ENCODE peak calls at places on chromosomes 11 and 22, in seven cellular contexts. One of them, this sample, is unnamed.

GRCh38 chr22:46737105-46737975 is 712 bp downstream of the CERK start:
- DNase-seq in M059J: peak; percentile 21
- DNase-seq in activated CD4-positive, CD25-positive, alpha-beta regulatory T cell treated with anti-CD3 and anti-CD28 coated beads, Interleukin-2, amount 50 U/mL, for 16 hours: no peak
- DNase-seq in pons: no peak
- DNase-seq in activated CD4-positive, alpha-beta T cell treated with anti-CD3 and anti-CD28 coated beads, Interleukin-2, amount 50 U/mL, for 48 hours: peak; percentile 55
- DNase-seq in GM12892: peak; percentile 63
- DNase-seq in activated T-cell treated with anti-CD3 and anti-CD28 coated beads for 1 hour: peak; percentile 17
- DNase-seq in this sample: no peak

GRCh38 chr11:126547161-126547560 is 191.7 kb downstream of the ST3GAL4 start:
- DNase-seq in activated CD4-positive, CD25-positive, alpha-beta regulatory T cell treated with anti-CD3 and anti-CD28 coated beads, Interleukin-2, amount 50 U/mL, for 16 hours: no peak
- DNase-seq in GM12892: no peak
- DNase-seq in activated CD4-positive, alpha-beta T cell treated with anti-CD3 and anti-CD28 coated beads, Interleukin-2, amount 50 U/mL, for 48 hours: no peak
- DNase-seq in M059J: peak; percentile 98
- DNase-seq in activated T-cell treated with anti-CD3 and anti-CD28 coated beads for 1 hour: no peak
- DNase-seq in pons: no peak
- DNase-seq in this sample: no peak

GRCh38 chr22:36253523-36254490 is 874 bp downstream of the APOL1 start:
- DNase-seq in activated T-cell treated with anti-CD3 and anti-CD28 coated beads for 1 hour: no peak
- DNase-seq in activated CD4-positive, alpha-beta T cell treated with anti-CD3 and anti-CD28 coated beads, Interleukin-2, amount 50 U/mL, for 48 hours: peak; percentile 56
- DNase-seq in GM12892: no peak
- DNase-seq in M059J: peak; percentile 24
- DNase-seq in activated CD4-positive, CD25-positive, alpha-beta regulatory T cell treated with anti-CD3 and anti-CD28 coated beads, Interleukin-2, amount 50 U/mL, for 16 hours: no peak
- DNase-seq in pons: no peak
- DNase-seq in this sample: no peak

GRCh38 chr22:17831527-17832251 is 57.4 kb upstream of the BID start:
- DNase-seq in activated CD4-positive, CD25-positive, alpha-beta regulatory T cell treated with anti-CD3 and anti-CD28 coated beads, Interleukin-2, amount 50 U/mL, for 16 hours: no peak
- DNase-seq in GM12892: no peak
- DNase-seq in pons: no peak
- DNase-seq in activated CD4-positive, alpha-beta T cell treated with anti-CD3 and anti-CD28 coated beads, Interleukin-2, amount 50 U/mL, for 48 hours: no peak
- DNase-seq in activated T-cell treated with anti-CD3 and anti-CD28 coated beads for 1 hour: no peak
- DNase-seq in M059J: no peak
- DNase-seq in this sample: no peak

GRCh38 chr11:1718326-1718725 is 21.3 kb downstream of the KRTAP5-6 start:
- DNase-seq in activated CD4-positive, alpha-beta T cell treated with anti-CD3 and anti-CD28 coated beads, Interleukin-2, amount 50 U/mL, for 48 hours: no peak
- DNase-seq in pons: no peak
- DNase-seq in M059J: no peak
- DNase-seq in GM12892: no peak
- DNase-seq in activated CD4-positive, CD25-positive, alpha-beta regulatory T cell treated with anti-CD3 and anti-CD28 coated beads, Interleukin-2, amount 50 U/mL, for 16 hours: no peak
- DNase-seq in activated T-cell treated with anti-CD3 and anti-CD28 coated beads for 1 hour: no peak
- DNase-seq in this sample: no peak

GRCh38 chr11:1852885-1853284 is at the start of gene LSP1:
- DNase-seq in GM12892: peak; percentile 97
- DNase-seq in activated T-cell treated with anti-CD3 and anti-CD28 coated beads for 1 hour: peak; percentile 62
- DNase-seq in activated CD4-positive, CD25-positive, alpha-beta regulatory T cell treated with anti-CD3 and anti-CD28 coated beads, Interleukin-2, amount 50 U/mL, for 16 hours: peak; percentile 55
- DNase-seq in activated CD4-positive, alpha-beta T cell treated with anti-CD3 and anti-CD28 coated beads, Interleukin-2, amount 50 U/mL, for 48 hours: peak; percentile 86
- DNase-seq in pons: peak; percentile 46
- DNase-seq in M059J: no peak
- DNase-seq in this sample: peak; percentile 50

GRCh38 chr11:91219501-91219900 is 996.7 kb upstream of the CHORDC1 start:
- DNase-seq in activated T-cell treated with anti-CD3 and anti-CD28 coated beads for 1 hour: no peak
- DNase-seq in GM12892: no peak
- DNase-seq in pons: no peak
- DNase-seq in activated CD4-positive, alpha-beta T cell treated with anti-CD3 and anti-CD28 coated beads, Interleukin-2, amount 50 U/mL, for 48 hours: no peak
- DNase-seq in activated CD4-positive, CD25-positive, alpha-beta regulatory T cell treated with anti-CD3 and anti-CD28 coated beads, Interleukin-2, amount 50 U/mL, for 16 hours: no peak
- DNase-seq in M059J: no peak
- DNase-seq in this sample: no peak

GRCh38 chr11:113705871-113706654 is at the start of gene TMPRSS5:
- DNase-seq in GM12892: no peak
- DNase-seq in activated CD4-positive, CD25-positive, alpha-beta regulatory T cell treated with anti-CD3 and anti-CD28 coated beads, Interleukin-2, amount 50 U/mL, for 16 hours: no peak
- DNase-seq in activated CD4-positive, alpha-beta T cell treated with anti-CD3 and anti-CD28 coated beads, Interleukin-2, amount 50 U/mL, for 48 hours: no peak
- DNase-seq in pons: peak; percentile 99
- DNase-seq in M059J: no peak
- DNase-seq in activated T-cell treated with anti-CD3 and anti-CD28 coated beads for 1 hour: no peak
- DNase-seq in this sample: no peak

GRCh38 chr11:102430158-102430836 is 22.3 kb downstream of the TMEM123 start:
- DNase-seq in M059J: peak; percentile 70
- DNase-seq in activated T-cell treated with anti-CD3 and anti-CD28 coated beads for 1 hour: no peak
- DNase-seq in activated CD4-positive, alpha-beta T cell treated with anti-CD3 and anti-CD28 coated beads, Interleukin-2, amount 50 U/mL, for 48 hours: no peak
- DNase-seq in pons: no peak
- DNase-seq in activated CD4-positive, CD25-positive, alpha-beta regulatory T cell treated with anti-CD3 and anti-CD28 coated beads, Interleukin-2, amount 50 U/mL, for 16 hours: no peak
- DNase-seq in GM12892: peak; percentile 27
- DNase-seq in this sample: no peak

GRCh38 chr11:130314184-130314748 is 451 bp downstream of the ZBTB44 start:
- DNase-seq in GM12892: peak; percentile 58
- DNase-seq in pons: peak; percentile 45
- DNase-seq in activated CD4-positive, alpha-beta T cell treated with anti-CD3 and anti-CD28 coated beads, Interleukin-2, amount 50 U/mL, for 48 hours: peak; percentile 64
- DNase-seq in activated CD4-positive, CD25-positive, alpha-beta regulatory T cell treated with anti-CD3 and anti-CD28 coated beads, Interleukin-2, amount 50 U/mL, for 16 hours: peak; percentile 46
- DNase-seq in activated T-cell treated with anti-CD3 and anti-CD28 coated beads for 1 hour: peak; percentile 47
- DNase-seq in M059J: peak; percentile 52
- DNase-seq in this sample: peak; percentile 69

GRCh38 chr11:112279901-112280267 is 19.2 kb upstream of the PLET1 start:
- DNase-seq in activated T-cell treated with anti-CD3 and anti-CD28 coated beads for 1 hour: peak; percentile 77
- DNase-seq in M059J: peak; percentile 29
- DNase-seq in activated CD4-positive, alpha-beta T cell treated with anti-CD3 and anti-CD28 coated beads, Interleukin-2, amount 50 U/mL, for 48 hours: peak; percentile 81
- DNase-seq in GM12892: peak; percentile 46
- DNase-seq in activated CD4-positive, CD25-positive, alpha-beta regulatory T cell treated with anti-CD3 and anti-CD28 coated beads, Interleukin-2, amount 50 U/mL, for 16 hours: peak; percentile 58
- DNase-seq in pons: peak; percentile 43
- DNase-seq in this sample: peak; percentile 70

GRCh38 chr11:131537196-131537595 is 166.8 kb downstream of the NTM start:
- DNase-seq in pons: no peak
- DNase-seq in M059J: no peak
- DNase-seq in GM12892: no peak
- DNase-seq in activated T-cell treated with anti-CD3 and anti-CD28 coated beads for 1 hour: no peak
- DNase-seq in activated CD4-positive, alpha-beta T cell treated with anti-CD3 and anti-CD28 coated beads, Interleukin-2, amount 50 U/mL, for 48 hours: no peak
- DNase-seq in activated CD4-positive, CD25-positive, alpha-beta regulatory T cell treated with anti-CD3 and anti-CD28 coated beads, Interleukin-2, amount 50 U/mL, for 16 hours: no peak
- DNase-seq in this sample: no peak

GRCh38 chr22:44676441-44677298 is 25.3 kb upstream of the PRR5 start:
- DNase-seq in GM12892: no peak
- DNase-seq in activated CD4-positive, alpha-beta T cell treated with anti-CD3 and anti-CD28 coated beads, Interleukin-2, amount 50 U/mL, for 48 hours: no peak
- DNase-seq in activated T-cell treated with anti-CD3 and anti-CD28 coated beads for 1 hour: no peak
- DNase-seq in activated CD4-positive, CD25-positive, alpha-beta regulatory T cell treated with anti-CD3 and anti-CD28 coated beads, Interleukin-2, amount 50 U/mL, for 16 hours: no peak
- DNase-seq in M059J: no peak
- DNase-seq in pons: no peak
- DNase-seq in this sample: no peak

GRCh38 chr22:17921871-17922821 is 102.2 kb downstream of the MICAL3 start:
- DNase-seq in M059J: peak; percentile 57
- DNase-seq in activated CD4-positive, alpha-beta T cell treated with anti-CD3 and anti-CD28 coated beads, Interleukin-2, amount 50 U/mL, for 48 hours: no peak
- DNase-seq in activated T-cell treated with anti-CD3 and anti-CD28 coated beads for 1 hour: no peak
- DNase-seq in GM12892: no peak
- DNase-seq in pons: no peak
- DNase-seq in activated CD4-positive, CD25-positive, alpha-beta regulatory T cell treated with anti-CD3 and anti-CD28 coated beads, Interleukin-2, amount 50 U/mL, for 16 hours: no peak
- DNase-seq in this sample: no peak

GRCh38 chr11:85132839-85133238 is 494.3 kb downstream of the DLG2 start:
- DNase-seq in activated CD4-positive, alpha-beta T cell treated with anti-CD3 and anti-CD28 coated beads, Interleukin-2, amount 50 U/mL, for 48 hours: no peak
- DNase-seq in activated CD4-positive, CD25-positive, alpha-beta regulatory T cell treated with anti-CD3 and anti-CD28 coated beads, Interleukin-2, amount 50 U/mL, for 16 hours: no peak
- DNase-seq in GM12892: no peak
- DNase-seq in pons: no peak
- DNase-seq in M059J: no peak
- DNase-seq in activated T-cell treated with anti-CD3 and anti-CD28 coated beads for 1 hour: no peak
- DNase-seq in this sample: no peak

GRCh38 chr22:41512421-41513194 is 31.7 kb downstream of the POLR3H start:
- DNase-seq in activated CD4-positive, alpha-beta T cell treated with anti-CD3 and anti-CD28 coated beads, Interleukin-2, amount 50 U/mL, for 48 hours: no peak
- DNase-seq in pons: no peak
- DNase-seq in GM12892: no peak
- DNase-seq in M059J: peak; percentile 75
- DNase-seq in activated T-cell treated with anti-CD3 and anti-CD28 coated beads for 1 hour: no peak
- DNase-seq in activated CD4-positive, CD25-positive, alpha-beta regulatory T cell treated with anti-CD3 and anti-CD28 coated beads, Interleukin-2, amount 50 U/mL, for 16 hours: no peak
- DNase-seq in this sample: no peak

GRCh38 chr11:3201112-3201581 is 17.5 kb downstream of the MRGPRG start:
- DNase-seq in GM12892: no peak
- DNase-seq in activated T-cell treated with anti-CD3 and anti-CD28 coated beads for 1 hour: no peak
- DNase-seq in activated CD4-positive, CD25-positive, alpha-beta regulatory T cell treated with anti-CD3 and anti-CD28 coated beads, Interleukin-2, amount 50 U/mL, for 16 hours: no peak
- DNase-seq in M059J: no peak
- DNase-seq in activated CD4-positive, alpha-beta T cell treated with anti-CD3 and anti-CD28 coated beads, Interleukin-2, amount 50 U/mL, for 48 hours: no peak
- DNase-seq in pons: no peak
- DNase-seq in this sample: no peak

GRCh38 chr22:33906954-33907353 is 13.3 kb downstream of the LARGE1 start:
- DNase-seq in GM12892: no peak
- DNase-seq in pons: no peak
- DNase-seq in activated CD4-positive, alpha-beta T cell treated with anti-CD3 and anti-CD28 coated beads, Interleukin-2, amount 50 U/mL, for 48 hours: no peak
- DNase-seq in activated T-cell treated with anti-CD3 and anti-CD28 coated beads for 1 hour: no peak
- DNase-seq in M059J: no peak
- DNase-seq in activated CD4-positive, CD25-positive, alpha-beta regulatory T cell treated with anti-CD3 and anti-CD28 coated beads, Interleukin-2, amount 50 U/mL, for 16 hours: no peak
- DNase-seq in this sample: no peak

GRCh38 chr22:33918676-33919590 is 1.3 kb downstream of the LARGE1 start:
- DNase-seq in activated CD4-positive, alpha-beta T cell treated with anti-CD3 and anti-CD28 coated beads, Interleukin-2, amount 50 U/mL, for 48 hours: no peak
- DNase-seq in GM12892: no peak
- DNase-seq in M059J: no peak
- DNase-seq in activated CD4-positive, CD25-positive, alpha-beta regulatory T cell treated with anti-CD3 and anti-CD28 coated beads, Interleukin-2, amount 50 U/mL, for 16 hours: no peak
- DNase-seq in pons: no peak
- DNase-seq in activated T-cell treated with anti-CD3 and anti-CD28 coated beads for 1 hour: no peak
- DNase-seq in this sample: no peak

GRCh38 chr11:67583319-67584204 is at the start of gene GSTP1:
- DNase-seq in M059J: peak; percentile 81
- DNase-seq in GM12892: peak; percentile 79
- DNase-seq in activated CD4-positive, alpha-beta T cell treated with anti-CD3 and anti-CD28 coated beads, Interleukin-2, amount 50 U/mL, for 48 hours: peak; percentile 85
- DNase-seq in activated T-cell treated with anti-CD3 and anti-CD28 coated beads for 1 hour: peak; percentile 69
- DNase-seq in pons: peak; percentile 76
- DNase-seq in activated CD4-positive, CD25-positive, alpha-beta regulatory T cell treated with anti-CD3 and anti-CD28 coated beads, Interleukin-2, amount 50 U/mL, for 16 hours: peak; percentile 51
- DNase-seq in this sample: peak; percentile 63

GRCh38 chr11:12090061-12090572 is 20.3 kb upstream of the MICAL2 start:
- DNase-seq in activated CD4-positive, CD25-positive, alpha-beta regulatory T cell treated with anti-CD3 and anti-CD28 coated beads, Interleukin-2, amount 50 U/mL, for 16 hours: no peak
- DNase-seq in activated T-cell treated with anti-CD3 and anti-CD28 coated beads for 1 hour: no peak
- DNase-seq in M059J: peak; percentile 95
- DNase-seq in activated CD4-positive, alpha-beta T cell treated with anti-CD3 and anti-CD28 coated beads, Interleukin-2, amount 50 U/mL, for 48 hours: no peak
- DNase-seq in pons: peak; percentile 47
- DNase-seq in GM12892: no peak
- DNase-seq in this sample: no peak

GRCh38 chr11:1479678-1480118 is 6.9 kb downstream of the MOB2 start:
- DNase-seq in activated CD4-positive, CD25-positive, alpha-beta regulatory T cell treated with anti-CD3 and anti-CD28 coated beads, Interleukin-2, amount 50 U/mL, for 16 hours: no peak
- DNase-seq in GM12892: no peak
- DNase-seq in M059J: no peak
- DNase-seq in activated T-cell treated with anti-CD3 and anti-CD28 coated beads for 1 hour: no peak
- DNase-seq in pons: no peak
- DNase-seq in activated CD4-positive, alpha-beta T cell treated with anti-CD3 and anti-CD28 coated beads, Interleukin-2, amount 50 U/mL, for 48 hours: no peak
- DNase-seq in this sample: no peak

GRCh38 chr11:71386232-71386631 is 62.0 kb downstream of the DHCR7 start:
- DNase-seq in activated CD4-positive, alpha-beta T cell treated with anti-CD3 and anti-CD28 coated beads, Interleukin-2, amount 50 U/mL, for 48 hours: no peak
- DNase-seq in M059J: no peak
- DNase-seq in pons: no peak
- DNase-seq in activated T-cell treated with anti-CD3 and anti-CD28 coated beads for 1 hour: no peak
- DNase-seq in GM12892: no peak
- DNase-seq in activated CD4-positive, CD25-positive, alpha-beta regulatory T cell treated with anti-CD3 and anti-CD28 coated beads, Interleukin-2, amount 50 U/mL, for 16 hours: no peak
- DNase-seq in this sample: no peak

GRCh38 chr11:46381046-46381835 is at the start of gene MDK:
- DNase-seq in pons: no peak
- DNase-seq in GM12892: no peak
- DNase-seq in activated CD4-positive, alpha-beta T cell treated with anti-CD3 and anti-CD28 coated beads, Interleukin-2, amount 50 U/mL, for 48 hours: no peak
- DNase-seq in M059J: no peak
- DNase-seq in activated CD4-positive, CD25-positive, alpha-beta regulatory T cell treated with anti-CD3 and anti-CD28 coated beads, Interleukin-2, amount 50 U/mL, for 16 hours: no peak
- DNase-seq in activated T-cell treated with anti-CD3 and anti-CD28 coated beads for 1 hour: no peak
- DNase-seq in this sample: no peak

GRCh38 chr11:7577226-7577882 is 63.6 kb downstream of the PPFIBP2 start:
- DNase-seq in pons: peak; percentile 99
- DNase-seq in activated T-cell treated with anti-CD3 and anti-CD28 coated beads for 1 hour: no peak
- DNase-seq in activated CD4-positive, CD25-positive, alpha-beta regulatory T cell treated with anti-CD3 and anti-CD28 coated beads, Interleukin-2, amount 50 U/mL, for 16 hours: no peak
- DNase-seq in M059J: no peak
- DNase-seq in activated CD4-positive, alpha-beta T cell treated with anti-CD3 and anti-CD28 coated beads, Interleukin-2, amount 50 U/mL, for 48 hours: no peak
- DNase-seq in GM12892: no peak
- DNase-seq in this sample: no peak

GRCh38 chr11:130121430-130121978 is 38.1 kb upstream of the ST14 start:
- DNase-seq in pons: no peak
- DNase-seq in activated CD4-positive, CD25-positive, alpha-beta regulatory T cell treated with anti-CD3 and anti-CD28 coated beads, Interleukin-2, amount 50 U/mL, for 16 hours: no peak
- DNase-seq in M059J: peak; percentile 65
- DNase-seq in activated CD4-positive, alpha-beta T cell treated with anti-CD3 and anti-CD28 coated beads, Interleukin-2, amount 50 U/mL, for 48 hours: no peak
- DNase-seq in GM12892: no peak
- DNase-seq in activated T-cell treated with anti-CD3 and anti-CD28 coated beads for 1 hour: no peak
- DNase-seq in this sample: no peak

GRCh38 chr11:70423523-70424505 is 25.5 kb downstream of the CTTN start:
- DNase-seq in pons: no peak
- DNase-seq in GM12892: peak; percentile 58
- DNase-seq in activated CD4-positive, CD25-positive, alpha-beta regulatory T cell treated with anti-CD3 and anti-CD28 coated beads, Interleukin-2, amount 50 U/mL, for 16 hours: no peak
- DNase-seq in activated T-cell treated with anti-CD3 and anti-CD28 coated beads for 1 hour: no peak
- DNase-seq in M059J: peak; percentile 95
- DNase-seq in activated CD4-positive, alpha-beta T cell treated with anti-CD3 and anti-CD28 coated beads, Interleukin-2, amount 50 U/mL, for 48 hours: peak; percentile 41
- DNase-seq in this sample: no peak

GRCh38 chr11:120880791-120881190 is 143.1 kb upstream of the TBCEL start:
- DNase-seq in pons: no peak
- DNase-seq in M059J: no peak
- DNase-seq in GM12892: no peak
- DNase-seq in activated T-cell treated with anti-CD3 and anti-CD28 coated beads for 1 hour: no peak
- DNase-seq in activated CD4-positive, alpha-beta T cell treated with anti-CD3 and anti-CD28 coated beads, Interleukin-2, amount 50 U/mL, for 48 hours: no peak
- DNase-seq in activated CD4-positive, CD25-positive, alpha-beta regulatory T cell treated with anti-CD3 and anti-CD28 coated beads, Interleukin-2, amount 50 U/mL, for 16 hours: no peak
- DNase-seq in this sample: no peak

GRCh38 chr11:128565881-128566280 is 21.5 kb downstream of the ETS1 start:
- DNase-seq in GM12892: no peak
- DNase-seq in M059J: peak; percentile 50
- DNase-seq in activated CD4-positive, CD25-positive, alpha-beta regulatory T cell treated with anti-CD3 and anti-CD28 coated beads, Interleukin-2, amount 50 U/mL, for 16 hours: no peak
- DNase-seq in activated CD4-positive, alpha-beta T cell treated with anti-CD3 and anti-CD28 coated beads, Interleukin-2, amount 50 U/mL, for 48 hours: no peak
- DNase-seq in pons: no peak
- DNase-seq in activated T-cell treated with anti-CD3 and anti-CD28 coated beads for 1 hour: no peak
- DNase-seq in this sample: no peak

GRCh38 chr11:130144129-130144528 is 15.5 kb upstream of the ST14 start:
- DNase-seq in M059J: no peak
- DNase-seq in activated CD4-positive, CD25-positive, alpha-beta regulatory T cell treated with anti-CD3 and anti-CD28 coated beads, Interleukin-2, amount 50 U/mL, for 16 hours: no peak
- DNase-seq in GM12892: no peak
- DNase-seq in activated CD4-positive, alpha-beta T cell treated with anti-CD3 and anti-CD28 coated beads, Interleukin-2, amount 50 U/mL, for 48 hours: no peak
- DNase-seq in activated T-cell treated with anti-CD3 and anti-CD28 coated beads for 1 hour: no peak
- DNase-seq in pons: peak; percentile 76
- DNase-seq in this sample: no peak

GRCh38 chr11:112735470-112735869 is 225.8 kb upstream of the NCAM1 start:
- DNase-seq in activated T-cell treated with anti-CD3 and anti-CD28 coated beads for 1 hour: no peak
- DNase-seq in GM12892: no peak
- DNase-seq in activated CD4-positive, alpha-beta T cell treated with anti-CD3 and anti-CD28 coated beads, Interleukin-2, amount 50 U/mL, for 48 hours: no peak
- DNase-seq in M059J: no peak
- DNase-seq in activated CD4-positive, CD25-positive, alpha-beta regulatory T cell treated with anti-CD3 and anti-CD28 coated beads, Interleukin-2, amount 50 U/mL, for 16 hours: no peak
- DNase-seq in pons: no peak
- DNase-seq in this sample: no peak

GRCh38 chr22:46054091-46054877 is 77.3 kb upstream of the WNT7B start:
- DNase-seq in activated T-cell treated with anti-CD3 and anti-CD28 coated beads for 1 hour: no peak
- DNase-seq in activated CD4-positive, alpha-beta T cell treated with anti-CD3 and anti-CD28 coated beads, Interleukin-2, amount 50 U/mL, for 48 hours: no peak
- DNase-seq in GM12892: peak; percentile 55
- DNase-seq in pons: peak; percentile 55
- DNase-seq in activated CD4-positive, CD25-positive, alpha-beta regulatory T cell treated with anti-CD3 and anti-CD28 coated beads, Interleukin-2, amount 50 U/mL, for 16 hours: no peak
- DNase-seq in M059J: peak; percentile 81
- DNase-seq in this sample: peak; percentile 34

GRCh38 chr22:20137671-20138416 is 6.2 kb downstream of the ZDHHC8 start:
- DNase-seq in pons: no peak
- DNase-seq in GM12892: no peak
- DNase-seq in M059J: no peak
- DNase-seq in activated CD4-positive, CD25-positive, alpha-beta regulatory T cell treated with anti-CD3 and anti-CD28 coated beads, Interleukin-2, amount 50 U/mL, for 16 hours: no peak
- DNase-seq in activated T-cell treated with anti-CD3 and anti-CD28 coated beads for 1 hour: no peak
- DNase-seq in activated CD4-positive, alpha-beta T cell treated with anti-CD3 and anti-CD28 coated beads, Interleukin-2, amount 50 U/mL, for 48 hours: no peak
- DNase-seq in this sample: no peak

GRCh38 chr11:86162257-86162656 is 82.3 kb upstream of the EED start:
- DNase-seq in pons: no peak
- DNase-seq in activated T-cell treated with anti-CD3 and anti-CD28 coated beads for 1 hour: no peak
- DNase-seq in activated CD4-positive, alpha-beta T cell treated with anti-CD3 and anti-CD28 coated beads, Interleukin-2, amount 50 U/mL, for 48 hours: no peak
- DNase-seq in M059J: peak; percentile 93
- DNase-seq in GM12892: no peak
- DNase-seq in activated CD4-positive, CD25-positive, alpha-beta regulatory T cell treated with anti-CD3 and anti-CD28 coated beads, Interleukin-2, amount 50 U/mL, for 16 hours: no peak
- DNase-seq in this sample: no peak

GRCh38 chr22:30047364-30047738 is 32.9 kb upstream of the HORMAD2 start:
- DNase-seq in activated CD4-positive, alpha-beta T cell treated with anti-CD3 and anti-CD28 coated beads, Interleukin-2, amount 50 U/mL, for 48 hours: no peak
- DNase-seq in M059J: peak; percentile 22
- DNase-seq in GM12892: no peak
- DNase-seq in activated T-cell treated with anti-CD3 and anti-CD28 coated beads for 1 hour: no peak
- DNase-seq in activated CD4-positive, CD25-positive, alpha-beta regulatory T cell treated with anti-CD3 and anti-CD28 coated beads, Interleukin-2, amount 50 U/mL, for 16 hours: no peak
- DNase-seq in pons: no peak
- DNase-seq in this sample: no peak

GRCh38 chr11:62539238-62539925 is 7.2 kb downstream of the AHNAK start:
- DNase-seq in GM12892: no peak
- DNase-seq in activated CD4-positive, CD25-positive, alpha-beta regulatory T cell treated with anti-CD3 and anti-CD28 coated beads, Interleukin-2, amount 50 U/mL, for 16 hours: no peak
- DNase-seq in pons: no peak
- DNase-seq in M059J: peak; percentile 93
- DNase-seq in activated CD4-positive, alpha-beta T cell treated with anti-CD3 and anti-CD28 coated beads, Interleukin-2, amount 50 U/mL, for 48 hours: peak; percentile 66
- DNase-seq in activated T-cell treated with anti-CD3 and anti-CD28 coated beads for 1 hour: peak; percentile 28
- DNase-seq in this sample: no peak

GRCh38 chr11:119759324-119759723 is 30.3 kb upstream of the NECTIN1 start:
- DNase-seq in activated CD4-positive, CD25-positive, alpha-beta regulatory T cell treated with anti-CD3 and anti-CD28 coated beads, Interleukin-2, amount 50 U/mL, for 16 hours: no peak
- DNase-seq in M059J: peak; percentile 76
- DNase-seq in activated CD4-positive, alpha-beta T cell treated with anti-CD3 and anti-CD28 coated beads, Interleukin-2, amount 50 U/mL, for 48 hours: no peak
- DNase-seq in pons: no peak
- DNase-seq in activated T-cell treated with anti-CD3 and anti-CD28 coated beads for 1 hour: no peak
- DNase-seq in GM12892: no peak
- DNase-seq in this sample: no peak

GRCh38 chr11:130519128-130519932 is 70.9 kb downstream of the ADAMTS15 start:
- DNase-seq in activated CD4-positive, CD25-positive, alpha-beta regulatory T cell treated with anti-CD3 and anti-CD28 coated beads, Interleukin-2, amount 50 U/mL, for 16 hours: no peak
- DNase-seq in pons: no peak
- DNase-seq in activated T-cell treated with anti-CD3 and anti-CD28 coated beads for 1 hour: no peak
- DNase-seq in GM12892: no peak
- DNase-seq in activated CD4-positive, alpha-beta T cell treated with anti-CD3 and anti-CD28 coated beads, Interleukin-2, amount 50 U/mL, for 48 hours: no peak
- DNase-seq in M059J: no peak
- DNase-seq in this sample: no peak